ENCODE peak calls at places on chromosomes 16 and 17, in eight cellular contexts. A is testis, U is prostate gland, J is stomach, H is IMR-90, M is uterus, V is sigmoid colon, B is body of pancreas. G is an unnamed sample.

GRCh38 chr16:11274964-11275363 is 1.3 kb downstream of the PRM2 start:
- DNase-seq in H (no peak), B (no peak), J (no peak), U (no peak), V (no peak), A (no peak), M (no peak), G (no peak)

GRCh38 chr16:28910046-28911031 is 14.7 kb downstream of the RABEP2 start:
- DNase-seq in A (no peak), V (no peak), H (peak), B (no peak), J (no peak), U (no peak), M (no peak), G (no peak)

GRCh38 chr17:41540921-41541625 is 13.0 kb upstream of the KRT19 start:
- DNase-seq in B (no peak), A (no peak), J (no peak), V (no peak), H (peak), U (no peak), M (no peak), G (no peak)

GRCh38 chr17:62860962-62861873 is 53.1 kb upstream of the MARCHF10 start:
- DNase-seq in U (no peak), V (no peak), J (no peak), B (no peak), M (no peak), A (no peak), H (peak), G (no peak)

GRCh38 chr17:47741793-47742145 is 8.7 kb downstream of the TBX21 start:
- DNase-seq in V (no peak), A (no peak), B (no peak), H (peak), J (no peak), U (no peak), M (no peak), G (no peak)

GRCh38 chr17:56902350-56902749 is 11.5 kb downstream of the TRIM25 start:
- DNase-seq in J (no peak), V (no peak), B (no peak), U (no peak), M (no peak), A (no peak), H (peak), G (no peak)

GRCh38 chr17:65918921-65919546 is 272.9 kb downstream of the CEP112 start:
- DNase-seq in H (no peak), A (no peak), V (no peak), B (no peak), U (no peak), M (no peak), J (no peak), G (no peak)

GRCh38 chr16:11877374-11877773 is 26.0 kb upstream of the RSL1D1 start:
- DNase-seq in A (no peak), B (no peak), H (peak), U (no peak), M (no peak), V (no peak), J (no peak), G (no peak)

GRCh38 chr17:72502940-72503341 is 382.1 kb downstream of the SOX9 start:
- DNase-seq in U (no peak), J (no peak), V (no peak), A (no peak), B (no peak), H (peak), M (no peak), G (no peak)

GRCh38 chr17:7356072-7356549 is 1.2 kb downstream of the TMEM95 start:
- DNase-seq in H (peak), M (peak), B (peak), J (peak), V (peak), A (peak), U (peak), G (peak)

GRCh38 chr16:75087040-75087979 is 29.3 kb downstream of the LDHD start:
- DNase-seq in J (no peak), U (no peak), A (peak), B (no peak), V (peak), H (peak), M (peak), G (peak)

GRCh38 chr17:18093616-18094408 is 6.1 kb downstream of the DRG2 start:
- DNase-seq in U (peak), A (peak), J (no peak), V (no peak), M (no peak), H (peak), B (no peak), G (peak)

GRCh38 chr17:33038740-33039139 is 47.1 kb downstream of the SPACA3 start:
- DNase-seq in J (no peak), V (no peak), B (no peak), A (peak), M (peak), H (peak), U (no peak), G (no peak)

GRCh38 chr16:87653234-87653633 is 50.9 kb downstream of the JPH3 start:
- DNase-seq in H (peak), A (no peak), B (no peak), J (no peak), U (no peak), V (no peak), M (no peak), G (no peak)

GRCh38 chr17:67434061-67434525 is 57.0 kb downstream of the PITPNC1 start:
- DNase-seq in U (no peak), H (no peak), V (no peak), J (peak), B (no peak), M (no peak), A (no peak), G (peak)

GRCh38 chr17:57993471-57994365 is 5.7 kb upstream of the VEZF1 start:
- DNase-seq in H (no peak), J (no peak), U (no peak), M (no peak), B (no peak), V (no peak), A (no peak), G (no peak)

GRCh38 chr16:68985855-68986254 is 119.6 kb upstream of the HAS3 start:
- DNase-seq in V (no peak), H (peak), B (no peak), A (no peak), J (no peak), U (no peak), M (no peak), G (no peak)

GRCh38 chr16:1890701-1891035 is 18.7 kb upstream of the MEIOB start:
- DNase-seq in A (no peak), M (no peak), J (no peak), B (no peak), U (no peak), H (no peak), V (no peak), G (no peak)

GRCh38 chr16:86353934-86354333 is 156.4 kb upstream of the FOXF1 start:
- DNase-seq in A (no peak), B (no peak), M (no peak), H (no peak), U (no peak), V (no peak), J (no peak), G (no peak)

GRCh38 chr16:8944113-8944765 is 19.5 kb downstream of the USP7 start:
- DNase-seq in U (no peak), J (no peak), B (no peak), A (no peak), V (no peak), M (no peak), H (no peak), G (no peak)

GRCh38 chr16:1812732-1813163 is 13.9 kb downstream of the HAGH start:
- DNase-seq in U (peak), V (peak), H (peak), M (peak), B (peak), A (peak), J (peak), G (no peak)

GRCh38 chr16:3846595-3847091 is 33.9 kb downstream of the CREBBP start:
- DNase-seq in J (no peak), B (no peak), U (no peak), A (no peak), M (no peak), H (no peak), V (no peak), G (no peak)

GRCh38 chr17:1058423-1059130 is 61.6 kb downstream of the TIMM22 start:
- DNase-seq in M (no peak), J (peak), A (no peak), B (no peak), V (no peak), U (no peak), H (peak), G (no peak)

GRCh38 chr16:11047057-11047456 is 102.7 kb downstream of the CLEC16A start:
- DNase-seq in J (no peak), H (peak), A (no peak), U (no peak), M (no peak), B (no peak), V (peak), G (no peak)

GRCh38 chr17:72725432-72726068 is 366.9 kb downstream of the SLC39A11 start:
- DNase-seq in U (peak), J (peak), V (no peak), A (peak), M (peak), B (peak), H (peak), G (no peak)

GRCh38 chr17:60106377-60107059 is 27.8 kb upstream of the HEATR6 start:
- DNase-seq in A (no peak), B (no peak), V (no peak), U (peak), J (no peak), M (no peak), H (peak), G (no peak)

GRCh38 chr16:13435415-13435814 is 484.5 kb upstream of the ERCC4 start:
- DNase-seq in H (no peak), V (no peak), A (no peak), U (no peak), J (no peak), M (no peak), B (no peak), G (no peak)

GRCh38 chr17:28346746-28347246 is 10.5 kb downstream of the POLDIP2 start:
- DNase-seq in V (no peak), H (no peak), J (peak), M (no peak), U (no peak), A (peak), B (peak), G (no peak)

GRCh38 chr17:17537311-17538099 is 41.3 kb upstream of the RASD1 start:
- DNase-seq in V (no peak), J (no peak), A (peak), H (peak), B (peak), M (no peak), U (no peak), G (no peak)

GRCh38 chr16:66300037-66300436 is 66.5 kb upstream of the CDH5 start:
- DNase-seq in H (no peak), M (no peak), A (no peak), J (no peak), B (no peak), V (peak), U (no peak), G (no peak)

GRCh38 chr17:17366941-17367885 is 64.0 kb downstream of the NT5M start:
- DNase-seq in H (no peak), B (no peak), M (no peak), U (no peak), A (peak), J (no peak), V (no peak), G (no peak)

GRCh38 chr16:69745959-69746358 is 8.8 kb downstream of the NOB1 start:
- DNase-seq in H (no peak), J (no peak), V (no peak), A (no peak), B (no peak), U (no peak), M (no peak), G (no peak)

GRCh38 chr16:25126820-25127232 is 15.3 kb downstream of the LCMT1 start:
- DNase-seq in U (no peak), B (peak), V (no peak), M (no peak), A (no peak), J (no peak), H (peak), G (no peak)

GRCh38 chr17:40247926-40248495 is 28.9 kb downstream of the WIPF2 start:
- DNase-seq in U (no peak), B (no peak), A (no peak), M (no peak), H (no peak), J (no peak), V (no peak), G (no peak)

GRCh38 chr17:50332196-50332595 is 13.7 kb upstream of the XYLT2 start:
- DNase-seq in H (no peak), M (no peak), A (no peak), B (no peak), V (no peak), U (no peak), J (no peak), G (no peak)

GRCh38 chr16:81645303-81645702 is 133.8 kb upstream of the PLCG2 start:
- DNase-seq in V (peak), U (peak), J (no peak), H (peak), M (peak), B (peak), A (no peak), G (no peak)

GRCh38 chr16:25298165-25298872 is 40.7 kb upstream of the ZKSCAN2 start:
- DNase-seq in U (no peak), H (no peak), M (no peak), J (no peak), B (no peak), A (no peak), V (no peak), G (no peak)

GRCh38 chr17:32489320-32490100 is 2.7 kb downstream of the CDK5R1 start:
- DNase-seq in H (no peak), J (no peak), A (no peak), M (no peak), B (no peak), U (no peak), V (no peak), G (no peak)

GRCh38 chr17:78122991-78123249 is 5.6 kb downstream of the TMC6 start:
- DNase-seq in B (no peak), J (no peak), U (no peak), A (no peak), V (no peak), H (no peak), M (no peak), G (no peak)

GRCh38 chr17:78120537-78120936 is 8.0 kb downstream of the TMC6 start:
- DNase-seq in V (no peak), J (no peak), M (no peak), B (no peak), H (no peak), A (no peak), U (no peak), G (no peak)

GRCh38 chr17:78120971-78121800 is 7.4 kb downstream of the TMC6 start:
- DNase-seq in U (no peak), M (no peak), A (no peak), B (no peak), V (no peak), J (no peak), H (no peak), G (no peak)

GRCh38 chr17:78122221-78122990 is 6.1 kb downstream of the TMC6 start:
- DNase-seq in B (no peak), A (no peak), H (no peak), M (no peak), V (no peak), J (no peak), U (no peak), G (no peak)

GRCh38 chr17:78121801-78122220 is 6.7 kb downstream of the TMC6 start:
- DNase-seq in J (no peak), A (no peak), U (no peak), H (no peak), B (no peak), V (no peak), M (no peak), G (no peak)
- TF ChIP-seq POLR2A in J (no peak), A (no peak), U (no peak), H (no peak), B (no peak), V (no peak), M (no peak), G (no peak)

GRCh38 chr16:57834936-57835335 is 32.6 kb upstream of the KIFC3 start:
- DNase-seq in U (no peak), H (peak), V (no peak), A (no peak), B (no peak), J (no peak), M (no peak), G (no peak)
- H3K27ac ChIP-seq in U (no peak), H (no peak), V (no peak), A (no peak), B (no peak), J (no peak), M (no peak), G (no peak)

GRCh38 chr17:4362141-4362540 is 4.3 kb downstream of the UBE2G1 start:
- DNase-seq in J (no peak), M (no peak), V (peak), B (no peak), U (no peak), H (no peak), A (peak), G (no peak)

GRCh38 chr17:4364622-4365041 is 1.8 kb downstream of the UBE2G1 start:
- DNase-seq in V (peak), B (no peak), J (no peak), M (peak), H (no peak), U (peak), A (no peak), G (peak)

GRCh38 chr17:4366312-4367063 is at the start of gene UBE2G1:
- DNase-seq in M (peak), B (peak), A (peak), H (peak), J (peak), U (peak), V (peak), G (peak)

GRCh38 chr17:4365628-4366311 is 705 bp downstream of the UBE2G1 start:
- DNase-seq in B (peak), U (peak), H (no peak), A (peak), J (no peak), M (peak), V (peak), G (peak)

DNA sequence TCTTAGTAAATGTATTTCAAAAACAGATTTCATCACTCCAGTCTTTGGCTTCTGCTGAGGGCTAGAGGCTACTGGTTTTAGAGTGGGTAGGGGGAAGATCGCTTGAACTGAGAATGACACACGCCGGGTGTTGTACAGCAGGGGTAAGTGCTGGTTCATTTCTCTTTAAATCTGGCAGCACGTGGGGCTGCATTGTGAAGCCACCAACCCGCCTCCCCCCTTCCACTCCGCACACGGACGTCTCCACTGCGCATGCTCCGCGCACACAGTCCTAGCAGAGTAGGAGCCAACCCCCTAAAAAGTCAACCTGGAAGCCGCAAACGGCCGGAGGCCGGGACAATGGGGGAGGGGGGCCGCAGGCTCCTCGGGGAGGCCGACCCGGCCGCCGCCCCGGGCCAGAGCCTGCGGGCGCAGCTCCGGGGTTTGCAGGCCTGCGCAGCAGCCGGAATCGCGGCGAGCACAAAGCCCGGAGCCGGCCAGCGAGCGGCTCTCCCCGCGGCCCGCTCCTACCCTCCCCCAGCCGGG is 1.3 kb downstream of the UBE2G1 start:
- DNase-seq in M (peak), U (peak), B (peak), A (peak), J (peak), H (peak), V (peak), G (peak)
- TF ChIP-seq POLR2A in M (peak), U (peak), B (peak), A (no peak), J (no peak), H (no peak), V (peak), G (peak)

DNA sequence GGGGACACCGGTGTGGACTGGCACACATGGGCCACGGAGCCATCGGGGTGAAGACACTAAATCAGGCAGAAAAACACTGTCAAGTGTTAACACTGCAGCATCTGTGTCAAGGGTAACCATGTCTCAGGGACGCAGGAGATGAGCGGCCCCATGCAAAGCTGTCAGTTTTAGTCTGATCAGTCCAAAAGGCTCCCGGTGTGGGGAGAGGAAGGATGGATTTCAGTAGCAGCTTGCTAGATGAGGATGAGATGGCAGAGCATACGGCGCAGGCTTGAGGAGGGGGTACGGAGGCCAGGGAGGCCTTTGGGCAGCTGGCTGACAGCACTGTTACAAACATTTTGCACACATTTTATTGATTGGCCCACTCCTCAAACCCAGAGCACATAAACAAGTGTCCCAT is 98.1 kb downstream of the GNAO1 start:
- DNase-seq in A (no peak), H (no peak), V (no peak), J (no peak), M (no peak), B (no peak), U (no peak), G (no peak)
- H3K27ac ChIP-seq in A (no peak), H (no peak), V (no peak), J (no peak), M (no peak), B (no peak), U (no peak), G (no peak)

GRCh38 chr17:45042346-45043120 is 8.9 kb downstream of the DCAKD start:
- DNase-seq in V (no peak), A (peak), H (no peak), U (no peak), J (no peak), M (no peak), B (no peak), G (no peak)
- TF ChIP-seq POLR2A in V (no peak), A (no peak), H (no peak), U (no peak), J (no peak), M (no peak), B (no peak), G (no peak)

DNA sequence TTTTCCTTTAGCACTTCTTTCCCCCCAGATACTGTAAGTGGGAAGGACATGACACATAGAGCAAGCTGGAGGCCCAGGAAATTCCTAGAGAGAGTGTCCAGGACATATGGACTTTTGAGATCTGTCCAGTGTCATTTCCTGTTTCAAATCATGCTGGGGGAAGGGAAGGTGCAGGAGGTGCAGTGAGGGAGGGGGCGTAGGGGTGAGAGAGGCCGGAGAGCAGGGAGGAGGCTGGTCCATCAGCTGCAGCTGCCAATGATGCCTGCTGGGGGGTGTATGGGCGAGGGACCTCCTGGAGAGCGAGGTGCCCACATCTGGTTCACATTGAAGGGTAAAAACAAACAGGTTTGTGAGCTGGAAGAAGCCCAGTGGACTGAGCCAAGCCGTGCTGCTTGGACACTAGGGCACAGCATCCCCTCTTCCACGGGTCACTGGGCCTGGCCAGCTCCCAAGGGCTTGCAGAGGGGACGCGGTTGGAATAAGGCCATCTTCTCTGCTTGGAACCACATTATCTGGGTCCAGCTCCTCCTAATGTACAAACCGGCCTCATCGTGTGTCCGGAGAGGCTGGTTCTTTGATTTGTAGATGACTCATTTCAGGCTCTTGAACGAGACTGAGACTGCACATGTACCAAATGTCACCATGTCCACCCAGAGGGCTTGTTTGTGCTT is 70.4 kb upstream of the SMURF2 start:
- DNase-seq in V (no peak), H (peak), U (no peak), B (peak), J (no peak), A (peak), M (no peak), G (no peak)
- H3K27ac ChIP-seq in V (no peak), H (peak), U (no peak), B (no peak), J (peak), A (no peak), M (no peak), G (no peak)

GRCh38 chr16:50741808-50742520 is at the start of gene CYLD:
- DNase-seq in V (peak), A (peak), H (peak), B (peak), M (peak), U (peak), J (peak), G (peak)
- TF ChIP-seq POLR2A in V (peak), A (no peak), H (no peak), B (peak), M (peak), U (peak), J (no peak), G (peak)